ENCODE peak calls at places on chromosomes 12 and 14, in ten cellular contexts. S, T, H, K, G, U, L, Z, M and F are unnamed samples.

GRCh38 chr14:92665699-92666110 is 82.7 kb downstream of the LGMN start:
- DNase-seq in T (peak), Z (no peak), L (no peak), U (no peak), H (no peak), K (no peak), S (no peak), M (no peak), G (no peak), F (no peak)

GRCh38 chr12:57129311-57130288 is 1.3 kb downstream of the LRP1 start:
- DNase-seq in G (no peak), K (no peak), H (no peak), S (peak), M (no peak), Z (no peak), T (no peak), L (no peak), U (no peak), F (no peak)

GRCh38 chr12:87679262-87679661 is 349.9 kb downstream of the C12orf50 start:
- DNase-seq in U (no peak), T (no peak), L (no peak), G (no peak), K (no peak), Z (no peak), M (no peak), H (no peak), S (no peak), F (no peak)

GRCh38 chr12:124036117-124037109 is 63.4 kb downstream of the ZNF664 start:
- DNase-seq in H (peak), Z (no peak), L (no peak), K (no peak), T (no peak), U (peak), M (peak), S (no peak), G (no peak), F (no peak)

GRCh38 chr12:40946612-40947194 is 241.4 kb upstream of the PDZRN4 start:
- DNase-seq in L (no peak), S (no peak), G (no peak), U (no peak), T (no peak), Z (no peak), K (no peak), H (peak), M (no peak), F (no peak)

GRCh38 chr12:113476093-113476986 is 4.7 kb upstream of the LHX5 start:
- DNase-seq in S (no peak), H (no peak), M (no peak), K (no peak), U (no peak), T (no peak), Z (no peak), G (no peak), L (no peak), F (no peak)

GRCh38 chr14:24838945-24839616 is 205.1 kb upstream of the GZMB start:
- DNase-seq in G (no peak), T (no peak), L (no peak), U (no peak), S (no peak), K (no peak), M (no peak), H (no peak), Z (no peak), F (no peak)

GRCh38 chr12:66423290-66423689 is 121.0 kb downstream of the HELB start:
- DNase-seq in Z (no peak), U (no peak), K (no peak), G (no peak), H (no peak), L (no peak), T (no peak), M (no peak), S (no peak), F (no peak)

GRCh38 chr12:54053625-54054441 is at the start of gene HOXC4:
- DNase-seq in S (no peak), U (no peak), G (no peak), T (no peak), Z (no peak), M (no peak), K (no peak), L (no peak), H (no peak), F (no peak)

GRCh38 chr12:20211537-20211936 is 156.8 kb upstream of the PDE3A start:
- DNase-seq in L (no peak), H (no peak), U (no peak), S (no peak), T (no peak), K (no peak), G (no peak), M (no peak), Z (no peak), F (no peak)

GRCh38 chr12:19129121-19129485 is 430 bp upstream of the PLEKHA5 start:
- DNase-seq in M (no peak), Z (no peak), G (no peak), K (no peak), L (no peak), S (peak), H (no peak), T (no peak), U (no peak), F (no peak)

GRCh38 chr12:67709367-67709954 is 60.9 kb downstream of the DYRK2 start:
- DNase-seq in H (no peak), S (no peak), L (no peak), T (no peak), K (no peak), G (no peak), M (no peak), U (no peak), Z (no peak), F (no peak)

GRCh38 chr14:58151264-58151700 is 731 bp downstream of the ARMH4 start:
- DNase-seq in T (no peak), L (no peak), U (no peak), K (no peak), M (no peak), S (no peak), G (no peak), H (no peak), Z (no peak), F (no peak)

GRCh38 chr12:28710882-28711281 is 438.2 kb upstream of the FAR2 start:
- DNase-seq in G (no peak), K (no peak), U (no peak), L (no peak), S (peak), T (no peak), Z (no peak), M (peak), H (no peak), F (no peak)

GRCh38 chr14:65035049-65035448 is 48.4 kb downstream of the FNTB start:
- DNase-seq in K (no peak), Z (no peak), S (no peak), H (no peak), G (peak), T (no peak), M (no peak), L (no peak), U (peak), F (no peak)

GRCh38 chr12:45504606-45505005 is 224.9 kb upstream of the ARID2 start:
- DNase-seq in T (no peak), M (no peak), H (no peak), S (no peak), Z (no peak), L (no peak), U (no peak), G (no peak), K (no peak), F (no peak)

GRCh38 chr12:6613776-6614512 is 6.8 kb upstream of the CHD4 start:
- DNase-seq in Z (no peak), G (peak), K (peak), T (peak), H (peak), L (peak), M (peak), S (peak), U (peak), F (peak)

GRCh38 chr14:24784981-24785380 is 151.0 kb upstream of the GZMB start:
- DNase-seq in T (no peak), L (no peak), K (peak), G (no peak), M (no peak), H (no peak), Z (no peak), S (no peak), U (no peak), F (no peak)

GRCh38 chr12:55686366-55687010 is 21.2 kb downstream of the ITGA7 start:
- DNase-seq in K (no peak), M (no peak), H (no peak), Z (no peak), T (no peak), L (no peak), U (no peak), S (no peak), G (no peak), F (no peak)

GRCh38 chr12:16076553-16076952 is 165.4 kb downstream of the DERA start:
- DNase-seq in G (no peak), S (peak), H (peak), T (no peak), L (no peak), K (no peak), M (no peak), U (no peak), Z (no peak), F (no peak)

GRCh38 chr12:65612440-65612839 is 211.8 kb upstream of the HMGA2 start:
- DNase-seq in L (no peak), K (no peak), M (no peak), Z (no peak), U (no peak), T (no peak), G (no peak), H (no peak), S (no peak), F (no peak)

GRCh38 chr12:130878193-130879185 is 6.6 kb downstream of the RAN start:
- DNase-seq in U (no peak), M (no peak), G (no peak), S (no peak), H (no peak), Z (no peak), K (no peak), T (no peak), L (no peak), F (no peak)

GRCh38 chr14:57930241-57930975 is 64.5 kb upstream of the SLC35F4 start:
- DNase-seq in L (no peak), H (no peak), G (no peak), K (no peak), T (no peak), U (no peak), Z (no peak), M (no peak), S (no peak), F (no peak)

GRCh38 chr14:95515080-95515489 is 1.4 kb downstream of the SYNE3 start:
- DNase-seq in T (peak), U (no peak), G (peak), S (no peak), K (peak), H (no peak), L (no peak), M (no peak), Z (no peak), F (no peak)

GRCh38 chr12:31947971-31948370 is 11.2 kb upstream of the RESF1 start:
- DNase-seq in L (no peak), M (no peak), H (no peak), U (no peak), S (no peak), G (no peak), T (no peak), K (no peak), Z (no peak), F (no peak)

GRCh38 chr12:8734873-8735381 is 37.1 kb downstream of the RIMKLB start:
- DNase-seq in Z (no peak), M (no peak), U (no peak), L (no peak), K (no peak), G (no peak), T (no peak), H (no peak), S (no peak), F (no peak)

GRCh38 chr14:74514471-74514932 is 20.9 kb downstream of the ISCA2 start:
- DNase-seq in G (no peak), L (no peak), Z (no peak), K (no peak), S (peak), T (no peak), M (no peak), U (no peak), H (no peak), F (no peak)

GRCh38 chr12:130146532-130146931 is 15.7 kb upstream of the FZD10 start:
- DNase-seq in G (no peak), U (no peak), L (no peak), T (no peak), H (no peak), Z (no peak), S (no peak), K (no peak), M (no peak), F (no peak)

GRCh38 chr14:20614038-20614840 is 23.1 kb upstream of the RNASE12 start:
- DNase-seq in K (no peak), H (no peak), S (no peak), U (no peak), G (no peak), M (no peak), T (peak), Z (no peak), L (no peak), F (no peak)

GRCh38 chr14:36941783-36942521 is 230.5 kb downstream of the SLC25A21 start:
- DNase-seq in S (peak), K (peak), M (no peak), Z (no peak), T (peak), L (peak), U (peak), G (peak), H (peak), F (peak)

GRCh38 chr12:42326466-42327226 is 679 bp downstream of the PPHLN1 start:
- DNase-seq in G (no peak), M (no peak), U (no peak), H (peak), S (peak), Z (no peak), T (no peak), L (no peak), K (no peak), F (no peak)

GRCh38 chr12:75603475-75603874 is 92.1 kb upstream of the KRR1 start:
- DNase-seq in S (peak), M (no peak), U (no peak), Z (no peak), L (no peak), K (no peak), H (no peak), T (no peak), G (no peak), F (no peak)

GRCh38 chr14:75042040-75042439 is 9.2 kb downstream of the MLH3 start:
- DNase-seq in H (no peak), K (no peak), M (no peak), U (no peak), L (no peak), T (no peak), G (no peak), S (no peak), Z (no peak), F (no peak)

GRCh38 chr14:88194531-88194930 is 128.5 kb downstream of the KCNK10 start:
- DNase-seq in L (no peak), G (no peak), H (no peak), S (no peak), M (no peak), T (no peak), Z (no peak), U (no peak), K (no peak), F (no peak)

GRCh38 chr14:75822522-75823288 is 159.1 kb downstream of the TGFB3 start:
- DNase-seq in H (no peak), M (peak), S (peak), T (no peak), U (no peak), G (no peak), K (no peak), Z (no peak), L (no peak), F (no peak)

GRCh38 chr12:117035287-117035686 is 63.9 kb downstream of the TESC start:
- DNase-seq in M (no peak), S (no peak), G (no peak), K (no peak), T (no peak), H (no peak), Z (no peak), L (no peak), U (no peak), F (no peak)

GRCh38 chr12:83015390-83016225 is 328.9 kb downstream of the TMTC2 start:
- DNase-seq in K (no peak), T (no peak), H (peak), Z (no peak), S (no peak), L (no peak), M (no peak), U (peak), G (no peak), F (no peak)

GRCh38 chr14:101889366-101889765 is 75.0 kb upstream of the DYNC1H1 start:
- DNase-seq in U (no peak), H (no peak), G (no peak), S (no peak), K (no peak), L (no peak), Z (no peak), M (no peak), T (no peak), F (no peak)

GRCh38 chr12:27394676-27395075 is 51.9 kb upstream of the SMCO2 start:
- DNase-seq in H (no peak), K (no peak), Z (no peak), T (no peak), S (no peak), G (no peak), U (no peak), M (no peak), L (no peak), F (no peak)